ENCODE peak calls at places on chromosome 5, in five cellular contexts. C is bronchial epithelial cell, W is esophagus squamous epithelium, B is fibroblast of pulmonary artery, E is body of pancreas. M is an unnamed sample.
A peak's percentile ranks its signal among the peaks of the same experiment; 100 is the strongest.

GRCh38 chr5:141349917-141350619 is at the start of gene PCDHGB1:
- DNase-seq in W (no peak), E (peak; percentile 43), B (peak; percentile 66), C (peak; percentile 18), M (peak; percentile 56)

GRCh38 chr5:122073023-122073422 is 5.0 kb downstream of the LOX start:
- DNase-seq in E (no peak), C (no peak), W (no peak), B (no peak), M (no peak)

GRCh38 chr5:149855371-149855770 is 89.2 kb downstream of the PDE6A start:
- DNase-seq in B (no peak), W (no peak), C (no peak), E (no peak), M (no peak)

GRCh38 chr5:61623401-61624069 is 291.5 kb downstream of the ZSWIM6 start:
- DNase-seq in B (no peak), E (no peak), C (no peak), W (no peak), M (peak; percentile 7)

GRCh38 chr5:65791721-65792698 is 70.0 kb downstream of the NLN start:
- DNase-seq in W (no peak), C (no peak), B (no peak), E (no peak), M (no peak)

GRCh38 chr5:178564386-178564785 is 25.8 kb downstream of the COL23A1 start:
- DNase-seq in C (no peak), B (no peak), W (no peak), E (no peak), M (no peak)

GRCh38 chr5:53936481-53937352 is 373.7 kb downstream of the ARL15 start:
- DNase-seq in E (no peak), W (no peak), C (no peak), B (peak; percentile 59), M (no peak)

GRCh38 chr5:33091571-33092363 is 349.0 kb upstream of the TARS1 start:
- DNase-seq in E (no peak), C (peak; percentile 46), B (peak; percentile 84), W (no peak), M (no peak)

GRCh38 chr5:117230375-117230774 is 655.8 kb upstream of the SEMA6A start:
- DNase-seq in W (no peak), B (no peak), E (no peak), C (no peak), M (no peak)

GRCh38 chr5:156815988-156816599 is 34.0 kb upstream of the PPP1R2B start:
- DNase-seq in E (peak; percentile 33), W (no peak), C (peak; percentile 2), B (peak; percentile 26), M (peak; percentile 61)

GRCh38 chr5:92042237-92042636 is 659.1 kb upstream of the ARRDC3 start:
- DNase-seq in E (no peak), W (no peak), B (no peak), C (no peak), M (no peak)

GRCh38 chr5:98563885-98564653 is 209.4 kb upstream of the RGMB start:
- DNase-seq in E (no peak), B (no peak), C (no peak), W (no peak), M (no peak)

GRCh38 chr5:177300236-177300880 is 3.2 kb downstream of the RAB24 start:
- DNase-seq in W (no peak), C (peak; percentile 61), E (no peak), B (peak; percentile 72), M (peak; percentile 68)

GRCh38 chr5:125484272-125485002 is 738.0 kb upstream of the ZNF608 start:
- DNase-seq in C (peak; percentile 90), W (no peak), E (peak; percentile 77), B (peak; percentile 94), M (no peak)

GRCh38 chr5:43889238-43889637 is 286.3 kb downstream of the NNT start:
- DNase-seq in B (peak; percentile 67), E (no peak), W (no peak), C (no peak), M (no peak)

GRCh38 chr5:107533946-107534876 is 136.5 kb downstream of the EFNA5 start:
- DNase-seq in B (no peak), W (no peak), C (no peak), E (no peak), M (no peak)

GRCh38 chr5:103505581-103506305 is 56.8 kb downstream of the NUDT12 start:
- DNase-seq in E (no peak), B (peak; percentile 88), W (no peak), C (peak; percentile 87), M (no peak)

GRCh38 chr5:142143878-142144277 is 35.3 kb downstream of the NDFIP1 start:
- DNase-seq in B (peak; percentile 76), E (no peak), C (peak; percentile 49), W (no peak), M (no peak)

GRCh38 chr5:149488645-149489306 is 62.5 kb downstream of the CSNK1A1 start:
- DNase-seq in E (no peak), B (no peak), C (peak; percentile 83), W (no peak), M (peak; percentile 15)

GRCh38 chr5:160665460-160665859 is 186.6 kb downstream of the ATP10B start:
- DNase-seq in C (no peak), B (no peak), E (no peak), W (no peak), M (no peak)

GRCh38 chr5:148107608-148108007 is 43.8 kb downstream of the SPINK5 start:
- DNase-seq in B (no peak), W (no peak), C (peak; percentile 62), E (no peak), M (no peak)

GRCh38 chr5:17383526-17383925 is 114.5 kb upstream of the TAF11L2 start:
- DNase-seq in E (no peak), B (no peak), C (no peak), W (no peak), M (no peak)

GRCh38 chr5:158407801-158408200 is 548.9 kb upstream of the CLINT1 start:
- DNase-seq in B (peak; percentile 14), W (no peak), E (no peak), C (no peak), M (no peak)

GRCh38 chr5:71748360-71748759 is 29.3 kb downstream of the CARTPT start:
- DNase-seq in C (peak; percentile 13), W (no peak), E (peak; percentile 77), B (no peak), M (no peak)

GRCh38 chr5:58871648-58872242 is 288.9 kb downstream of the RAB3C start:
- DNase-seq in B (peak; percentile 68), E (no peak), C (peak; percentile 58), W (no peak), M (peak; percentile 45)

GRCh38 chr5:31962321-31962720 is 211.8 kb downstream of the GOLPH3 start:
- DNase-seq in B (no peak), W (no peak), C (no peak), E (no peak), M (no peak)

GRCh38 chr5:155919125-155919524 is 407.8 kb upstream of the SGCD start:
- DNase-seq in E (no peak), W (no peak), C (no peak), B (no peak), M (no peak)

GRCh38 chr5:135986891-135987401 is 32.2 kb upstream of the LECT2 start:
- DNase-seq in E (no peak), C (no peak), W (no peak), B (no peak), M (no peak)

GRCh38 chr5:142977363-142978051 is 207.3 kb downstream of the ARHGAP26 start:
- DNase-seq in B (peak; percentile 94), E (no peak), W (no peak), C (peak; percentile 81), M (peak; percentile 62)

GRCh38 chr5:81878333-81878732 is 93.5 kb upstream of the ATG10 start:
- DNase-seq in E (no peak), B (peak; percentile 7), C (no peak), W (no peak), M (no peak)

GRCh38 chr5:77266291-77266690 is 55.8 kb downstream of the PDE8B start:
- DNase-seq in B (no peak), C (peak; percentile 13), W (no peak), E (no peak), M (no peak)

GRCh38 chr5:14190194-14191164 is 47.3 kb downstream of the TRIO start:
- DNase-seq in B (peak; percentile 97), W (no peak), E (no peak), C (peak; percentile 99), M (no peak)

DNA sequence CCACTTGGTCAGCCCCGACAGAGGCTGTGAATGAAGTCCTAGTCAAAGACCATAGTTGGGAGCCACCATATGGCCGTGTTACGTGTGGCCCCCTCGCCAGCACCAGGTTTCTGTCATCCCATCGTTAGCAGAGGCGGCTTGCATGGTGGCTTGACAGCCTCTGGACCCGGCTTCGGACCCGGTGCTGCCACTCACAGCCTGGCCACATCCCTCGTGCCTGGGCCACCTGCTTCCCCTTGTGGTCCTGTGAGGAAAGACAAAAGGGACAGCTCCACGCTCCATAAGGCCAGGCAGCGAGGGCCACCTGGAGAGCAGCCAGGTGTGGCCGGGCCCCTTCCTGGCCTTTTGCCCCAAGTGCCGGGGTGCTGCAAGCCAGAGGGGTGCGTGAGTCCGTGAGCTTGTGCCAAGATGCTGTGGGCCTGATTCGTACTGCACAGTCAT is 6.2 kb downstream of the NKD2 start:
- DNase-seq in E (no peak), W (no peak), C (no peak), B (no peak), M (no peak)
- TF ChIP-seq CTCF in E (no peak), W (no peak), C (no peak), B (no peak), M (no peak)

GRCh38 chr5:37831821-37832524 is 7.9 kb downstream of the GDNF start:
- DNase-seq in W (no peak), B (no peak), C (peak; percentile 51), E (no peak), M (no peak)
- TF ChIP-seq CTCF in W (no peak), B (no peak), C (no peak), E (no peak), M (no peak)

DNA sequence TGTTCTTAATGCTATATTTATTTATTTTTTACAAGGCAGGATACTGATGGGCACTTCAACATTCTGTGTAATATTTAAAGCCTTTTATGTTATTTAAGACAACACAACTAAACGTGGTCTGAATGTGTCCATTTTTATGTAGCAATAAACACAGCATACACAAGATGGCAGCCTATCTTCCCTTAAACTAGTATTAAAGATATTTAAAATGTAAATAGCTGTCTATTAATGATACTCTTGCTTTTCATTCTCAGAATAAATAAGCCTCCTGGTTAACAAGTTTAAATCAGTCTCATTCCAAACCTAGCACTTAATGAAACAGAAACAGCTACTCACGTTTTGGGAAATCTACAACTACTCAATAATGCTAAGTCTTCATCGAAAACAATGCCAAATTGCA is 315.7 kb downstream of the MCTP1 start:
- DNase-seq in B (peak; percentile 55), E (no peak), C (peak; percentile 46), W (no peak), M (no peak)
- TF ChIP-seq CTCF in B (peak; percentile 29), E (no peak), C (peak; percentile 20), W (peak; percentile 10), M (no peak)

DNA sequence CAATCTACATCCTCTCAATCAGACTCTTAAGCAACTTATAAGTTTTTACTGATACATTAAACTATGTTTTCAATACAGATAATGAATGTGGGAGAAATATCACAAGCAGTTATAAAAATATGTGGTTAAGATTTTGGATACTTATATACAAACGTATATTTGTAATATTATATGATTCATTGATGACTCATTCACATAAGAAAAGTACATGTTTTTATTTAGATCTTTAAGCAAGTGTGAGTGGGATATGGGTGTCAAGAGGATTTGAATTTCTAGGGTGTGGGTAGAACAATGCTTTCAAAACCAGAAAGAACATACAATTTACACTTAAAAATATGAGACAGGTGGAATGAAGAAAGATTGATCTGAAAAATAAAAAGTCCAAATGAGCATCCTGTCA is 36.1 kb upstream of the ISL1 start:
- DNase-seq in E (no peak), W (no peak), B (no peak), C (peak; percentile 39), M (no peak)
- TF ChIP-seq CTCF in E (no peak), W (no peak), B (no peak), C (no peak), M (no peak)

M was measured in activated CD8-positive, alpha-beta T cell treated with anti-CD3 and anti-CD28 coated beads for 36 hours.